ENCODE peak calls at places on chromosomes 4 and X, in eight cellular contexts. D, U, S, G, A, W, T and E are unnamed samples.

GRCh38 chr4:42671431-42672194 is 14.7 kb upstream of the ATP8A1 start:
- DNase-seq in D (peak; percentile 74), U (no peak), S (no peak), G (no peak), A (no peak), W (no peak), T (no peak), E (peak; percentile 63)

GRCh38 chr4:40377462-40378385 is 42.6 kb downstream of the CHRNA9 start:
- DNase-seq in D (no peak), U (peak; percentile 45), S (no peak), G (no peak), A (no peak), W (no peak), T (no peak), E (peak; percentile 90)

GRCh38 chrX:255923-256331 is 25.3 kb upstream of the PLCXD1 start:
- DNase-seq in D (no peak), U (no peak), S (no peak), G (no peak), A (no peak), W (no peak), T (no peak), E (no peak)

GRCh38 chrX:106415276-106415895 is 196.4 kb upstream of the RADX start:
- DNase-seq in D (peak; percentile 29), U (peak; percentile 43), S (no peak), G (no peak), A (no peak), W (peak; percentile 5), T (peak; percentile 8), E (peak; percentile 38)

GRCh38 chr4:55004831-55005230 is 120.6 kb downstream of the KDR start:
- DNase-seq in D (no peak), U (no peak), S (no peak), G (no peak), A (no peak), W (no peak), T (no peak), E (no peak)

GRCh38 chr4:136203199-136203598 is 1329.1 kb downstream of the PCDH18 start:
- DNase-seq in D (no peak), U (no peak), S (no peak), G (no peak), A (no peak), W (no peak), T (no peak), E (no peak)

GRCh38 chr4:176335421-176335820 is 15.7 kb downstream of the SPCS3 start:
- DNase-seq in D (no peak), U (peak; percentile 15), S (no peak), G (no peak), A (no peak), W (no peak), T (no peak), E (no peak)

GRCh38 chrX:116243039-116243438 is 72.5 kb downstream of the AGTR2 start:
- DNase-seq in D (no peak), U (no peak), S (no peak), G (no peak), A (no peak), W (no peak), T (no peak), E (no peak)

GRCh38 chrX:12223650-12224049 is 85.4 kb downstream of the FRMPD4 start:
- DNase-seq in D (no peak), U (no peak), S (no peak), G (no peak), A (no peak), W (no peak), T (no peak), E (no peak)

GRCh38 chr4:86939737-86940141 is 4.9 kb downstream of the AFF1 start:
- DNase-seq in D (peak; percentile 90), U (no peak), S (no peak), G (no peak), A (no peak), W (no peak), T (no peak), E (no peak)

GRCh38 chr4:181566490-181566889 is 676.7 kb upstream of the TENM3 start:
- DNase-seq in D (no peak), U (no peak), S (no peak), G (no peak), A (no peak), W (no peak), T (no peak), E (no peak)

GRCh38 chrX:1542994-1543725 is 6.2 kb upstream of the P2RY8 start:
- DNase-seq in D (no peak), U (no peak), S (no peak), G (peak; percentile 24), A (no peak), W (no peak), T (no peak), E (no peak)

GRCh38 chrX:134821370-134821769 is 163.1 kb upstream of the PLAC1 start:
- DNase-seq in D (no peak), U (peak; percentile 60), S (no peak), G (no peak), A (no peak), W (no peak), T (no peak), E (no peak)

GRCh38 chr4:132540797-132541196 is 608.3 kb upstream of the PCDH10 start:
- DNase-seq in D (no peak), U (no peak), S (no peak), G (no peak), A (no peak), W (no peak), T (no peak), E (no peak)

GRCh38 chrX:69090022-69090421 is 75.2 kb downstream of the PJA1 start:
- DNase-seq in D (no peak), U (no peak), S (no peak), G (no peak), A (no peak), W (no peak), T (no peak), E (no peak)

GRCh38 chr4:176444741-176445140 is 125.0 kb downstream of the SPCS3 start:
- DNase-seq in D (no peak), U (peak; percentile 90), S (no peak), G (no peak), A (no peak), W (no peak), T (no peak), E (no peak)

GRCh38 chrX:3268804-3269203 is 77.6 kb downstream of the MXRA5 start:
- DNase-seq in D (no peak), U (peak; percentile 75), S (no peak), G (no peak), A (no peak), W (no peak), T (no peak), E (no peak)

GRCh38 chrX:3257471-3257870 is 89.0 kb downstream of the MXRA5 start:
- DNase-seq in D (no peak), U (no peak), S (no peak), G (no peak), A (no peak), W (no peak), T (no peak), E (no peak)

GRCh38 chrX:3263681-3264126 is 82.7 kb downstream of the MXRA5 start:
- DNase-seq in D (no peak), U (peak; percentile 41), S (no peak), G (no peak), A (no peak), W (no peak), T (no peak), E (no peak)

DNA sequence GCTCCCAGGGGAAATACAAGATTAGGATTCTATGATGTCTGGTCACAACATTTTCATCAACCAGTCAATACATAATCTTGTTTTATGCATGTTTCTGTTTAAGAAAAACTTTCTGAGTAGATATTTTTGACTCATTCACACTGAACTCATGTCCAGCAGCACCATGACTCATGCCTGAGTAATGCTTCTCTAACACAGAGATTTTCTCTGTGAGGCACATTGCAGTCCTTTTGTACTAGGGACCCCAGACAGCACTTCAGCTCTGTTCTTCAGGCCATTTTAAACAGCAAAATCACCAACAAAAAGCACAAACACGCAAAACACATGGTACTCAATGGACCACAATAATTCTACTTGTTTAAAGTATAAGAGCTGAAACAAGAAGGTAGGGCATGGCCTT is 83.5 kb downstream of the MXRA5 start:
- DNase-seq in D (no peak), U (peak; percentile 87), S (no peak), G (no peak), A (no peak), W (peak; percentile 6), T (peak; percentile 28), E (no peak)
- H3K27ac ChIP-seq in D (no peak overlapping the region), U (peak overlapping the region; percentile 80), S (no peak overlapping the region), G (no peak overlapping the region), A (no peak overlapping the region), W (no peak overlapping the region), T (no peak overlapping the region), E (no peak overlapping the region)

GRCh38 chr4:165111906-165112257 is 778 bp downstream of the TMEM192 start:
- DNase-seq in D (no peak), U (no peak), S (no peak), G (no peak), A (no peak), W (no peak), T (no peak), E (no peak)
- H3K27ac ChIP-seq in D (no peak overlapping the region), U (no peak overlapping the region), S (peak overlapping the region; percentile 92), G (peak overlapping the region; percentile 88), A (peak overlapping the region; percentile 81), W (peak overlapping the region; percentile 92), T (peak overlapping the region; percentile 74), E (peak overlapping the region; percentile 83)

GRCh38 chr4:56739104-56739777 is 58.1 kb upstream of the HOPX start:
- DNase-seq in D (no peak), U (peak; percentile 44), S (no peak), G (no peak), A (no peak), W (no peak), T (no peak), E (no peak)
- H3K27ac ChIP-seq in D (no peak overlapping the region), U (no peak overlapping the region), S (no peak overlapping the region), G (no peak overlapping the region), A (no peak overlapping the region), W (no peak overlapping the region), T (no peak overlapping the region), E (no peak overlapping the region)

DNA sequence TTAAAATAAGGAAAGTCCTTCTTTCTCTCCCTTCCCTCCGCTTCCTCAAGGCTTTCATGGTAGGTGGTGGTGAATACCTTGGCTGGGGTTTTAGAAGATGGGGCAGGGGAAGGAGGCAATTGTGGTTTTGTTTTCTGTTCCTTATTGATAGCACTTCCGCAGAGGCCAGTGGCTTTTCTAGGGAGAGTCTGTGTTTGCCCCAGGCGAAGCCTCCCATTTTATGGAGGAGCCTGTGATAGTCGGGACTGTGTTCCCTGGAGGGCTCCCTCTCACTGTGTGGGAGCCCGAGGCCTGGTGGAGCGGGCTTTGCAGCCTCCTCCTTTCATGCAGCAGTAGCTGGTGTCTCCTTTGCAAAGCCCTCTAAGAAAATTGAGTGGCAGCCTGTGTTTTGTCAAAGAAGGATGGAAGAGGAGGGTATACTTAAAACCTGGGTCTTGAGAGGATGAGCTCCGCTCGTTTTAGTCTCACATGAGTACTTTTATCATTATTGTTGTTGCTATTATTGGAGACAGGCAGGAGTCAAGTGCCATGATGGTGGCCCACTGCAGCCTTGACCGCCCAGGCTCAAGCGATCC is 29.8 kb upstream of the STOX2 start:
- DNase-seq in D (no peak), U (no peak), S (no peak), G (no peak), A (no peak), W (no peak), T (no peak), E (no peak)
- H3K27ac ChIP-seq in D (no peak overlapping the region), U (no peak overlapping the region), S (peak overlapping the region; percentile 77), G (no peak overlapping the region), A (no peak overlapping the region), W (no peak overlapping the region), T (no peak overlapping the region), E (peak overlapping the region; percentile 27)

GRCh38 chr4:145880355-145880960 is 58.2 kb downstream of the ZNF827 start:
- DNase-seq in D (no peak), U (no peak), S (no peak), G (no peak), A (no peak), W (no peak), T (no peak), E (no peak)
- H3K27ac ChIP-seq in D (no peak overlapping the region), U (no peak overlapping the region), S (peak overlapping the region; percentile 59), G (no peak overlapping the region), A (no peak overlapping the region), W (no peak overlapping the region), T (no peak overlapping the region), E (no peak overlapping the region)

GRCh38 chr4:114401483-114401882 is 197.1 kb upstream of the UGT8 start:
- DNase-seq in D (no peak), U (no peak), S (no peak), G (no peak), A (no peak), W (no peak), T (no peak), E (peak; percentile 36)
- H3K27ac ChIP-seq in D (no peak overlapping the region), U (no peak overlapping the region), S (no peak overlapping the region), G (no peak overlapping the region), A (no peak overlapping the region), W (no peak overlapping the region), T (no peak overlapping the region), E (no peak overlapping the region)